ENCODE peak calls at places on chromosomes 11 and 22, in four cellular contexts. One of them, this sample, is unnamed.

GRCh38 chr22:40620464-40621046 is 16.0 kb downstream of the MRTFA start:
- DNase-seq in HepG2: no peak
- DNase-seq in GM12878: no peak
- DNase-seq in H1: no peak
- DNase-seq in this sample: peak

GRCh38 chr11:17760102-17761029 is 25.8 kb downstream of the KCNC1 start:
- DNase-seq in HepG2: peak
- DNase-seq in GM12878: peak
- DNase-seq in H1: peak
- DNase-seq in this sample: peak

GRCh38 chr11:4881860-4882500 is at the start of gene OR51T1:
- DNase-seq in HepG2: no peak
- DNase-seq in GM12878: no peak
- DNase-seq in H1: no peak
- DNase-seq in this sample: peak

GRCh38 chr11:115164774-115165173 is 339.4 kb downstream of the CADM1 start:
- DNase-seq in HepG2: no peak
- DNase-seq in GM12878: no peak
- DNase-seq in H1: no peak
- DNase-seq in this sample: no peak

GRCh38 chr11:77589521-77590193 is at the start of gene AQP11:
- DNase-seq in HepG2: peak
- DNase-seq in GM12878: peak
- DNase-seq in H1: peak
- DNase-seq in this sample: peak

GRCh38 chr11:93541884-93542752 is 1.1 kb downstream of the SMCO4 start:
- DNase-seq in HepG2: peak
- DNase-seq in GM12878: no peak
- DNase-seq in H1: no peak
- DNase-seq in this sample: peak

GRCh38 chr11:63490551-63491239 is at the start of gene PLAAT5:
- DNase-seq in HepG2: no peak
- DNase-seq in GM12878: no peak
- DNase-seq in H1: peak
- DNase-seq in this sample: no peak

GRCh38 chr11:8333431-8334401 is 70.0 kb upstream of the LMO1 start:
- DNase-seq in HepG2: no peak
- DNase-seq in GM12878: no peak
- DNase-seq in H1: no peak
- DNase-seq in this sample: peak

DNA sequence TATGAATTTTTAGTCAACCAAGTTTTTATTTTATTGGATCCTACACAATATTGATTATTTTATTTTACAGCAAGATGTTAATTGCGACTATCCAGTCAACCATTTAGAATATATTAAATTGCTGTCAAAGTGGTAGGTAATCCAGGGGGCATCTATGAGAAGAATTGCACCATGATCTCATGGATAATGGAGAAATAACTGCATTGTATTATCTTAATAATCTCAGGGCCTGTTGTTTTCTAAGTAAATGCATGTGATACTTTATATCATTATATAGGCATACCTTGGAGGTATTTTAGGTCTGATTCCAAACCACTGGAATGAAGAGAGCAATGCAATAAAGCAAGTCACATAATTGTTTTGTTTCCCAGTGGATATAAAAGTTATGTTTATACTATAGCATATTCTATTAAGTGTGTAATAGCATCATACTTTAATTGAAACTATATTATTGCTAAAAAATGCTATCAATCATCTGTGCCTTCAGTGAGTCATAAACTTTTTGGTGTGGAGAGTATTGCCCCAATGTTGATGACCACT is 595.4 kb upstream of the CHORDC1 start:
- DNase-seq in HepG2: no peak
- DNase-seq in GM12878: no peak
- DNase-seq in H1: no peak
- DNase-seq in this sample: no peak
- TF ChIP-seq BRCA1 in HepG2: no peak
- TF ChIP-seq BRCA1 in GM12878: no peak
- TF ChIP-seq BRCA1 in H1: no peak
- TF ChIP-seq BRCA1 in this sample: no peak

GRCh38 chr22:33076368-33076767 is 18.2 kb upstream of the SYN3 start:
- DNase-seq in HepG2: no peak
- DNase-seq in GM12878: no peak
- DNase-seq in H1: no peak
- DNase-seq in this sample: no peak
- TF ChIP-seq BRCA1 in HepG2: no peak
- TF ChIP-seq BRCA1 in GM12878: no peak
- TF ChIP-seq BRCA1 in H1: no peak
- TF ChIP-seq BRCA1 in this sample: no peak

GRCh38 chr11:116935514-116935913 is 98.1 kb upstream of the APOA1 start:
- DNase-seq in HepG2: no peak
- DNase-seq in GM12878: no peak
- DNase-seq in H1: no peak
- DNase-seq in this sample: no peak
- TF ChIP-seq BRCA1 in HepG2: no peak
- TF ChIP-seq BRCA1 in GM12878: no peak
- TF ChIP-seq BRCA1 in H1: no peak
- TF ChIP-seq BRCA1 in this sample: no peak

DNA sequence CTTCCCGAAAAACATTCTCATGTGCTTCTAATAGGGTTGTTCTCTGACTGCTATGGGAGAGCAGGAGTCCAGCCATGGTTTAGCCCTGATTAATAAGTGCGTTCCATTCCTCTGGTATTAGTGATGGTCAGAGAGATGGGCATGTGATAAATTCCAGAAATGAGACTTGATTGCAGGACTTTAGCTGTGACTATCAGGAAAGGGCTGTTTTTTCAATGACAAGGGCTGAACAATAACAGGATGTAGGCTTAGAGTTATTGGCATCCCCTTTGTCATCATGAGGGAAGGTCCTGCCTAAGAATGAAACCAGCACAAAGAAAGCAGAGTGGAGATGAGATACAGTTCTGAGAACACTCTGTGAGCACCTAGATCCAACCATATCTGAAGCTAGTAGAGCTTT is 494.6 kb downstream of the MIAT start:
- DNase-seq in HepG2: no peak
- DNase-seq in GM12878: no peak
- DNase-seq in H1: no peak
- DNase-seq in this sample: no peak
- TF ChIP-seq BRCA1 in HepG2: no peak
- TF ChIP-seq BRCA1 in GM12878: no peak
- TF ChIP-seq BRCA1 in H1: no peak
- TF ChIP-seq BRCA1 in this sample: no peak

DNA sequence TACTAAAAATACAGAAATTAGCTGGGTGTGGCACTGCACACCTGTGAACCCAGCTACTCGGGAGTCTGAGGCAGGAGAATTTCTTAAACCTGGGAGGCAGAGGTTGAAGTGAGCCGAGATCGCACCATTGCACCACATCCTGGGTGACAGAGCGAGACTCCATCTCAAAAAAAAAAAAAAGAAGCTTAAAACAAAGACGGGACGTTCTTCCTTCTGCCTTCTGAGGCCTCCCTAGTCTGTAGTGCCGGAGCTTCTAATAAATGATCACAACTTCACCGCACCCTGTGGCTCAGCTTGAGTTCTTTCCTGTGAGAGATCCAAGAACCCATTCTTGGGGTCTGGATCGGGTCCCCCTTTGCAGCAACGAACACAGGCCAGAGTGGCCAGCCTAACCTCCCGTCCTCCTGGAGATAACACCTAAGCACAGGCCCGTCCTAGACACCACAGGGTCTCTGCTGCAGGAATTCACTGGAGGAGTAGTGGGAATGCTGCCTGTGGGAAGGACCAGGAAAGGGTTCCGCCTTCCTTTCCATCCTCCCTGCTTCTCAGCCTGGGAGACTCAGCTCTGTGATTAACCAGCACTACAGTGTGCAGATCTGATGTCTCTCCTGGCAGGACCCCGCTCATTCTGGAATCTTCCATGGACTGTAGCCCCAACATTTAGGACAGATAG is 2.2 kb upstream of the APOBEC3H start:
- DNase-seq in HepG2: no peak
- DNase-seq in GM12878: no peak
- DNase-seq in H1: no peak
- DNase-seq in this sample: no peak
- TF ChIP-seq BRCA1 in HepG2: no peak
- TF ChIP-seq BRCA1 in GM12878: no peak
- TF ChIP-seq BRCA1 in H1: no peak
- TF ChIP-seq BRCA1 in this sample: no peak

GRCh38 chr11:44191322-44192014 is 96.0 kb downstream of the EXT2 start:
- DNase-seq in HepG2: no peak
- DNase-seq in GM12878: no peak
- DNase-seq in H1: no peak
- DNase-seq in this sample: no peak

GRCh38 chr11:44192015-44192380 is 96.5 kb downstream of the EXT2 start:
- DNase-seq in HepG2: no peak
- DNase-seq in GM12878: no peak
- DNase-seq in H1: no peak
- DNase-seq in this sample: no peak

GRCh38 chr11:44189986-44190882 is 94.8 kb downstream of the EXT2 start:
- DNase-seq in HepG2: no peak
- DNase-seq in GM12878: no peak
- DNase-seq in H1: no peak
- DNase-seq in this sample: no peak

GRCh38 chr11:44190883-44191230 is 95.4 kb downstream of the EXT2 start:
- DNase-seq in HepG2: no peak
- DNase-seq in GM12878: no peak
- DNase-seq in H1: no peak
- DNase-seq in this sample: no peak

GRCh38 chr11:44192701-44193100 is 97.2 kb downstream of the EXT2 start:
- DNase-seq in HepG2: no peak
- DNase-seq in GM12878: no peak
- DNase-seq in H1: no peak
- DNase-seq in this sample: no peak
- TF ChIP-seq BRCA1 in HepG2: no peak
- TF ChIP-seq BRCA1 in GM12878: no peak
- TF ChIP-seq BRCA1 in H1: no peak
- TF ChIP-seq BRCA1 in this sample: no peak

DNA sequence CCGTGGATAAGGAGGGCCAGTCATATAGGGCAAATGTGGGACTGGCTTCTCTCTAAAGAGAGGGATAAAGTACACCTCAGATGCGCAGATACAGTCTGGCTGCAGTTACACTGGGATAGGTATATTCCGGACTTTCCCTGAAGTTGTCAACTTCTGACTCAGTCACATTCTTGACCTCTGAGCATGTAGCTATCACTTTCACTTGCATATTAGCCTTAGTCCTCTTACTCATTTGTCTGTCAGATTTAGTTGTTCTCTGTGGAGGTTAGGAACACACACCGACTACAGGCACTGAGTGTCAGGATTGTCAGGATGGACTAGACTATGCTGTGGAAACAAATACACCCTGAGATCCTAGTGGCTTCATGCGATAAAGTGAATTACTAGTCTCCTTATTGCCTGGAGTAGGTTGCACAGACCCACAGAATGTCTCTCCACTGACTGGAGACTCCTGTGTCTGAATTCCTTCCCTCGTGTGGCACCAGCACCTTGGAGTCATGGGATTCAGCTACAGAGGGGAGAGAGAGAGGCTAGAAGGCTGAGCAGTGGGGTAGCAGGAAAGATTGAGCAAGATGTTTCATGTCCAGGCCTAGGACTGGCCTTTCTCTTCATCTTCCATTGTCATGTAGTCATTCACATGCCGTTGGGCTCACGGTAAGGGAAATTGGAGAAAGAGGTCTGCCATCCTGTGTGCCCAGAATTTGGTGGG is 654.3 kb downstream of the NTM start:
- DNase-seq in HepG2: no peak
- DNase-seq in GM12878: peak
- DNase-seq in H1: no peak
- DNase-seq in this sample: no peak
- TF ChIP-seq BRCA1 in HepG2: no peak
- TF ChIP-seq BRCA1 in GM12878: no peak
- TF ChIP-seq BRCA1 in H1: no peak
- TF ChIP-seq BRCA1 in this sample: no peak

This sample was measured in K562.